ENCODE peak calls at places on chromosomes 5 and 9, in eight cellular contexts. I is SK-N-MC, A is heart left ventricle, E is PC-9, R is fibroblast of lung, K is A549, Q is ascending aorta, C is PC-3. L is an unnamed sample.
A peak's percentile ranks its signal among the peaks of the same experiment; 100 is the strongest.

GRCh38 chr9:108761530-108762347 is 94.0 kb downstream of the ACTL7B start:
- DNase-seq in K (peak; percentile 85), E (no peak), A (peak; percentile 51), R (peak; percentile 25), C (peak; percentile 61), Q (no peak), I (no peak), L (peak; percentile 31)

GRCh38 chr9:134040831-134041648 is 15.8 kb downstream of the BRD3OS start:
- DNase-seq in Q (no peak), A (no peak), I (no peak), C (no peak), K (no peak), R (no peak), E (no peak), L (no peak)

GRCh38 chr9:127139775-127140174 is 17.3 kb upstream of the ANGPTL2 start:
- DNase-seq in Q (no peak), C (no peak), I (no peak), E (no peak), A (no peak), K (no peak), R (no peak), L (no peak)

GRCh38 chr5:100803391-100803790 is 99.7 kb downstream of the ST8SIA4 start:
- DNase-seq in E (no peak), C (no peak), I (no peak), R (peak; percentile 50), A (no peak), K (no peak), Q (no peak), L (no peak)

GRCh38 chr9:32385135-32385884 is 867 bp downstream of the ACO1 start:
- DNase-seq in E (no peak), K (peak; percentile 15), R (no peak), I (no peak), A (no peak), Q (no peak), C (no peak), L (no peak)

GRCh38 chr5:68178579-68178978 is 37.0 kb upstream of the PIK3R1 start:
- DNase-seq in K (peak; percentile 6), E (peak; percentile 55), I (no peak), Q (no peak), R (peak; percentile 60), A (no peak), C (peak; percentile 28), L (peak; percentile 80)

GRCh38 chr9:31210982-31211570 is 1173.4 kb upstream of the ACO1 start:
- DNase-seq in R (no peak), C (no peak), I (no peak), E (no peak), K (no peak), Q (no peak), A (no peak), L (no peak)

GRCh38 chr5:123429993-123430392 is 6.8 kb upstream of the CEP120 start:
- DNase-seq in K (no peak), A (no peak), I (no peak), C (peak; percentile 86), R (peak; percentile 87), Q (no peak), E (peak; percentile 93), L (peak; percentile 91)

GRCh38 chr5:76114192-76114795 is 31.1 kb downstream of the SV2C start:
- DNase-seq in R (no peak), K (no peak), A (no peak), E (no peak), C (no peak), I (no peak), Q (no peak), L (no peak)

GRCh38 chr5:34534237-34535108 is 121.7 kb upstream of the RAI14 start:
- DNase-seq in Q (no peak), A (no peak), K (no peak), E (no peak), I (no peak), C (peak; percentile 69), R (peak; percentile 97), L (peak; percentile 86)

GRCh38 chr5:170739446-170739845 is 44.1 kb upstream of the GABRP start:
- DNase-seq in A (no peak), R (no peak), K (no peak), C (no peak), Q (no peak), E (no peak), I (no peak), L (no peak)

GRCh38 chr5:107483196-107483595 is 187.5 kb downstream of the EFNA5 start:
- DNase-seq in Q (no peak), C (no peak), R (no peak), E (no peak), I (no peak), A (no peak), K (no peak), L (no peak)

GRCh38 chr9:135275163-135275925 is 187.9 kb downstream of the OLFM1 start:
- DNase-seq in K (no peak), I (no peak), E (no peak), A (no peak), Q (no peak), C (no peak), R (no peak), L (peak; percentile 12)

GRCh38 chr5:32690153-32690552 is 21.0 kb upstream of the NPR3 start:
- DNase-seq in K (no peak), Q (no peak), C (peak; percentile 41), R (no peak), A (no peak), E (no peak), I (no peak), L (no peak)

GRCh38 chr5:135339623-135340022 is 59.4 kb downstream of the MACROH2A1 start:
- DNase-seq in A (no peak), E (no peak), I (no peak), R (no peak), K (no peak), C (no peak), Q (no peak), L (no peak)

GRCh38 chr5:17216974-17217325 is 481 bp upstream of the BASP1 start:
- DNase-seq in C (peak; percentile 48), I (no peak), A (no peak), R (peak; percentile 73), E (no peak), K (peak; percentile 64), Q (no peak), L (no peak)

GRCh38 chr5:131622633-131623032 is 12.4 kb downstream of the RAPGEF6 start:
- DNase-seq in A (no peak), C (peak; percentile 49), Q (no peak), E (no peak), K (no peak), R (peak; percentile 80), I (no peak), L (peak; percentile 75)

GRCh38 chr5:157217289-157218024 is 36.8 kb downstream of the ITK start:
- DNase-seq in C (no peak), R (no peak), Q (no peak), A (no peak), I (no peak), E (no peak), K (no peak), L (no peak)

GRCh38 chr5:137819768-137820167 is 47.9 kb upstream of the MYOT start:
- DNase-seq in A (no peak), R (no peak), E (peak; percentile 57), I (no peak), Q (no peak), C (no peak), K (no peak), L (no peak)

GRCh38 chr9:36818242-36818938 is 215.7 kb downstream of the PAX5 start:
- DNase-seq in K (no peak), I (no peak), A (no peak), C (no peak), R (no peak), Q (no peak), E (no peak), L (no peak)

GRCh38 chr5:168885324-168886120 is 306.4 kb upstream of the PANK3 start:
- DNase-seq in I (no peak), Q (no peak), R (no peak), K (no peak), A (peak; percentile 37), C (no peak), E (no peak), L (no peak)

GRCh38 chr5:168884040-168884439 is 304.9 kb upstream of the PANK3 start:
- DNase-seq in I (no peak), R (no peak), Q (no peak), K (no peak), C (no peak), E (no peak), A (no peak), L (no peak)

GRCh38 chr5:168887931-168888330 is 308.8 kb upstream of the PANK3 start:
- DNase-seq in I (no peak), K (no peak), A (no peak), C (no peak), R (no peak), E (no peak), Q (no peak), L (no peak)

GRCh38 chr5:168883253-168883880 is 304.2 kb upstream of the PANK3 start:
- DNase-seq in A (no peak), E (no peak), C (no peak), K (no peak), I (no peak), R (no peak), Q (no peak), L (no peak)

GRCh38 chr5:168886153-168886552 is 307.0 kb upstream of the PANK3 start:
- DNase-seq in E (no peak), K (no peak), A (no peak), R (no peak), Q (no peak), I (no peak), C (no peak), L (no peak)
- H3K27ac ChIP-seq in E (no peak overlapping the region), K (no peak overlapping the region), A (peak overlapping the region; percentile 77), R (no peak overlapping the region), Q (no peak overlapping the region), I (no peak overlapping the region), C (no peak overlapping the region), L (no peak overlapping the region)

GRCh38 chr9:110994771-110995241 is 43.5 kb downstream of the LPAR1 start:
- DNase-seq in R (no peak), I (peak; percentile 88), K (no peak), E (no peak), Q (no peak), A (no peak), C (no peak), L (no peak)
- H3K27ac ChIP-seq in R (peak overlapping the region; percentile 72), I (peak overlapping the region; percentile 98), K (no peak overlapping the region), E (no peak overlapping the region), Q (peak overlapping the region; percentile 10), A (peak overlapping the region; percentile 50), C (no peak overlapping the region), L (no peak overlapping the region)

DNA sequence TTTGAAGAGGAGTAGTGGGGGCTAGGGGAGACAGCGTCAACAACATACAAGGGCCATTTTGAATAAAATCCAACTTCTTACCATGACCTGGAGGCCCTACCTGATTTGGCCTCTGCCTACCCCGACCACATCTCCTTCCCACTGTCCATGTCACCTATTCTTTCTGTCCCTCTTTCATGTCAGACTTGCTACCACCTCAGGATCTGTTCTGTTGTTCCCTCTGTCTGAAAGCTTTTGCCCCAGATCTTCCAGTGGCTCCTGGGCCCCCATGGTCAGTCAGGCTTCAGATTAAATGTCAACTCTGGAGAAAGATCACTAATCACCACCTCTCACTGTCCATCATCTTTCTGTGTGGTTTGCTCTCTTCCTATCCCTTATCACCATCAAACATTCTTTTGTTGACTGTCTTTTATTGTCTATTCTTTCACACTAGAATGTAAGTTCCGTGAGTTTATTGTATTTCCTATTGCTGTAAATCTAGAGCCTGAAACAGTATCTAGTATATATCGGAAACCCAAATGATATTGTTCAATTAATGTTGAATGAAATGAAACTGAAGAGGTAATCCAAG is 31.2 kb upstream of the APC start:
- DNase-seq in E (no peak), C (no peak), R (no peak), Q (no peak), I (no peak), A (no peak), K (no peak), L (no peak)
- H3K27ac ChIP-seq in E (no peak overlapping the region), C (no peak overlapping the region), R (no peak overlapping the region), Q (peak overlapping the region; percentile 91), I (peak overlapping the region; percentile 42), A (peak overlapping the region; percentile 98), K (peak overlapping the region; percentile 65), L (no peak overlapping the region)

GRCh38 chr5:1500411-1501091 is 23.2 kb downstream of the LPCAT1 start:
- DNase-seq in K (no peak), C (no peak), E (no peak), Q (no peak), R (peak; percentile 30), A (peak; percentile 76), I (no peak), L (no peak)
- H3K27ac ChIP-seq in K (no peak overlapping the region), C (no peak overlapping the region), E (no peak overlapping the region), Q (peak overlapping the region; percentile 18), R (no peak overlapping the region), A (no peak overlapping the region), I (no peak overlapping the region), L (no peak overlapping the region)

L was measured in mammary epithelial cell.